ENCODE peak calls at places on chromosomes 2 and 18, in six cellular contexts. M, E, S, R, P and U are unnamed samples.

GRCh38 chr2:157777425-157777824 is 98.7 kb downstream of the ACVR1 start:
- DNase-seq in E (no peak), R (peak; percentile 55), M (peak; percentile 24), S (peak; percentile 69), P (peak; percentile 63), U (peak; percentile 30)

GRCh38 chr18:67183398-67183797 is 333.1 kb downstream of the DSEL start:
- DNase-seq in E (no peak), S (no peak), P (no peak), R (no peak), M (no peak), U (no peak)

GRCh38 chr2:85785027-85785822 is 31.4 kb downstream of the ATOH8 start:
- DNase-seq in P (no peak), S (peak; percentile 23), M (no peak), E (no peak), R (no peak), U (no peak)

GRCh38 chr2:41869542-41870256 is 178.1 kb upstream of the PKDCC start:
- DNase-seq in M (peak; percentile 76), S (peak; percentile 55), P (peak; percentile 76), R (peak; percentile 59), E (peak; percentile 25), U (peak; percentile 81)

GRCh38 chr2:85246348-85246747 is 81.4 kb downstream of the TGOLN2 start:
- DNase-seq in M (no peak), P (no peak), R (no peak), E (no peak), S (no peak), U (no peak)

GRCh38 chr2:36445191-36445590 is 89.6 kb downstream of the CRIM1 start:
- DNase-seq in E (no peak), R (no peak), P (no peak), S (no peak), M (no peak), U (no peak)

GRCh38 chr2:233447506-233448219 is 93.4 kb downstream of the DGKD start:
- DNase-seq in E (no peak), R (no peak), M (no peak), S (no peak), P (no peak), U (no peak)

GRCh38 chr2:236352761-236353593 is 88.8 kb upstream of the ASB18 start:
- DNase-seq in M (peak; percentile 13), E (no peak), P (peak; percentile 23), R (no peak), S (peak; percentile 29), U (no peak)

GRCh38 chr18:44586782-44587524 is 93.7 kb upstream of the SETBP1 start:
- DNase-seq in S (no peak), M (no peak), P (no peak), E (no peak), R (no peak), U (no peak)

GRCh38 chr2:224774735-224775134 is 58.6 kb upstream of the CCDC195 start:
- DNase-seq in M (no peak), S (no peak), R (no peak), E (no peak), P (no peak), U (no peak)

GRCh38 chr2:210399440-210400041 is 77.0 kb downstream of the LANCL1 start:
- DNase-seq in R (peak; percentile 19), M (no peak), E (no peak), P (no peak), S (peak; percentile 7), U (no peak)

GRCh38 chr2:149732730-149733290 is 145.2 kb upstream of the MMADHC start:
- DNase-seq in R (no peak), P (no peak), S (no peak), E (no peak), M (no peak), U (no peak)

GRCh38 chr2:71530246-71530986 is 77.1 kb downstream of the DYSF start:
- DNase-seq in R (peak; percentile 48), P (peak; percentile 76), M (peak; percentile 83), S (peak; percentile 28), E (no peak), U (peak; percentile 76)

GRCh38 chr18:3425450-3425849 is 24.5 kb upstream of the TGIF1 start:
- DNase-seq in R (no peak), M (no peak), S (no peak), E (no peak), P (peak; percentile 61), U (no peak)

GRCh38 chr2:5803547-5803946 is 111.4 kb downstream of the SOX11 start:
- DNase-seq in M (no peak), R (no peak), E (no peak), P (no peak), S (peak; percentile 89), U (no peak)

GRCh38 chr18:13320891-13321425 is 102.4 kb downstream of the LDLRAD4 start:
- DNase-seq in P (no peak), M (no peak), E (no peak), R (no peak), S (no peak), U (no peak)

GRCh38 chr18:13319629-13320028 is 101.1 kb downstream of the LDLRAD4 start:
- DNase-seq in P (no peak), E (no peak), R (no peak), M (no peak), S (no peak), U (no peak)

GRCh38 chr18:13320133-13320532 is 101.6 kb downstream of the LDLRAD4 start:
- DNase-seq in E (no peak), P (no peak), M (no peak), S (no peak), R (no peak), U (no peak)

GRCh38 chr18:13321923-13322322 is 103.4 kb downstream of the LDLRAD4 start:
- DNase-seq in P (no peak), R (no peak), E (no peak), M (no peak), S (no peak), U (no peak)

DNA sequence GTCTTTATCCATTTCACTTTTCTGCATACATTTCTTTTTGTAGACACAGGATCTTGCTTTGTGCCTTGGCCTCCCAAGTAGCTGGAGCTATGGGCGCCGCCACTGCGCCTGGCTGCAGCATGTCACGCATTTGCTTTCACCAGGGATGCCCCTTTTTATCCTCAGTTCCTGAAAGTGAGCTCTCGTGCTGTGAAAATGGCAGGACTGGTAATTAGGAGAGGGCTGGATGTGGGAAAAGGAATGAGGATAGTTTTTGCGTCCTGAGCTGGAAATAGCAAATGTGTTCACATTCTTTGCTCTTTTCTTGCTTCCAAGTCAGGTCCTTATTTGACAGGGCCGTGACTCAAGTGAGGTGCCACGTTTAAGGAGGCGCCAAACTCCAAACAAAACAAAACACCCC is 104.6 kb downstream of the LDLRAD4 start:
- DNase-seq in M (no peak), S (no peak), P (no peak), E (no peak), R (no peak), U (no peak)
- TF ChIP-seq BHLHE40 in M (no peak), S (no peak), P (no peak), E (no peak), R (no peak), U (no peak)

GRCh38 chr18:75211721-75212625 is 1.4 kb downstream of the TSHZ1 start:
- DNase-seq in R (peak; percentile 9), S (peak; percentile 19), P (peak; percentile 45), M (no peak), E (no peak), U (no peak)
- TF ChIP-seq BHLHE40 in R (no peak), S (no peak), P (no peak), M (no peak), E (no peak), U (no peak)

GRCh38 chr2:2590141-2590540 is 259.1 kb upstream of the MYT1L start:
- DNase-seq in M (no peak), E (no peak), S (no peak), R (no peak), P (no peak), U (no peak)
- TF ChIP-seq BHLHE40 in M (no peak), E (no peak), S (no peak), R (no peak), P (no peak), U (no peak)

GRCh38 chr18:48944634-48945033 is 6.1 kb downstream of the SMAD7 start:
- DNase-seq in P (no peak), S (peak; percentile 57), E (no peak), R (no peak), M (no peak), U (no peak)

GRCh38 chr18:48942554-48943261 is 8.1 kb downstream of the SMAD7 start:
- DNase-seq in M (peak; percentile 94), P (no peak), R (peak; percentile 96), E (no peak), S (peak; percentile 92), U (no peak)

GRCh38 chr18:48942086-48942485 is 8.7 kb downstream of the SMAD7 start:
- DNase-seq in S (no peak), P (no peak), R (no peak), E (no peak), M (no peak), U (no peak)

GRCh38 chr18:48943736-48944527 is 6.8 kb downstream of the SMAD7 start:
- DNase-seq in P (no peak), E (no peak), R (no peak), M (no peak), S (no peak), U (no peak)

GRCh38 chr18:48943333-48943732 is 7.4 kb downstream of the SMAD7 start:
- DNase-seq in R (no peak), E (no peak), P (no peak), M (no peak), S (no peak), U (no peak)
- TF ChIP-seq BHLHE40 in R (no peak), E (no peak), P (no peak), M (no peak), S (no peak), U (no peak)

GRCh38 chr2:219168932-219169331 is 897 bp downstream of the SLC23A3 start:
- DNase-seq in E (no peak), M (no peak), S (no peak), P (no peak), R (no peak), U (no peak)

GRCh38 chr2:219173176-219173575 is 3.3 kb upstream of the SLC23A3 start:
- DNase-seq in E (no peak), P (no peak), R (no peak), S (no peak), M (no peak), U (no peak)

GRCh38 chr2:219172231-219173154 is 2.7 kb upstream of the SLC23A3 start:
- DNase-seq in R (no peak), P (no peak), M (no peak), S (no peak), E (no peak), U (no peak)

GRCh38 chr2:219169950-219170654 is at the start of gene SLC23A3:
- DNase-seq in R (no peak), S (no peak), E (no peak), P (no peak), M (no peak), U (no peak)

GRCh38 chr2:219171231-219171651 is 1.4 kb upstream of the SLC23A3 start:
- DNase-seq in P (peak; percentile 41), M (peak; percentile 61), E (no peak), S (peak; percentile 86), R (peak; percentile 62), U (peak; percentile 42)
- TF ChIP-seq BHLHE40 in P (no peak), M (no peak), E (no peak), S (no peak), R (no peak), U (no peak)